ENCODE peak calls at places on chromosomes 11 and 22, in six cellular contexts. K is H9, R is bronchial epithelial cell, P is cardiac fibroblast, E is chondrocyte, H is IMR-90. S is an unnamed sample.

GRCh38 chr11:133163463-133164419 is 368.6 kb downstream of the OPCML start:
- DNase-seq in K (peak), R (peak), P (peak), E (no peak), H (peak), S (peak)

GRCh38 chr11:71341173-71341572 is 88.8 kb upstream of the SHANK2 start:
- DNase-seq in K (no peak), R (no peak), P (no peak), E (no peak), H (no peak), S (no peak)

GRCh38 chr11:114321621-114322257 is 25.5 kb downstream of the NNMT start:
- DNase-seq in K (no peak), R (peak), P (peak), E (no peak), H (peak), S (no peak)

GRCh38 chr11:126718319-126718718 is 282.3 kb downstream of the KIRREL3 start:
- DNase-seq in K (no peak), R (no peak), P (no peak), E (no peak), H (peak), S (no peak)

GRCh38 chr22:44180706-44181032 is at the start of gene PARVG:
- DNase-seq in K (peak), R (peak), P (no peak), E (no peak), H (no peak), S (no peak)

GRCh38 chr11:2827256-2827655 is 58.3 kb downstream of the CDKN1C start:
- DNase-seq in K (no peak), R (no peak), P (no peak), E (no peak), H (peak), S (no peak)

GRCh38 chr22:43420991-43421665 is 9.3 kb downstream of the MPPED1 start:
- DNase-seq in K (no peak), R (no peak), P (no peak), E (peak), H (no peak), S (no peak)

GRCh38 chr11:26323837-26324236 is 8.1 kb upstream of the ANO3 start:
- DNase-seq in K (no peak), R (no peak), P (no peak), E (no peak), H (no peak), S (no peak)

GRCh38 chr11:90197377-90197776 is 25.5 kb downstream of the CHORDC1 start:
- DNase-seq in K (no peak), R (no peak), P (no peak), E (no peak), H (no peak), S (no peak)

GRCh38 chr11:91773090-91773489 is 451.5 kb upstream of the FAT3 start:
- DNase-seq in K (peak), R (no peak), P (peak), E (no peak), H (no peak), S (no peak)

GRCh38 chr11:28107331-28107725 is 628 bp downstream of the KIF18A start:
- DNase-seq in K (no peak), R (peak), P (no peak), E (no peak), H (peak), S (peak)

GRCh38 chr11:4094348-4095291 is at the start of gene RRM1:
- DNase-seq in K (peak), R (peak), P (peak), E (peak), H (peak), S (peak)

GRCh38 chr22:38267086-38267485 is 5.7 kb downstream of the TMEM184B start:
- DNase-seq in K (peak), R (no peak), P (peak), E (no peak), H (peak), S (no peak)

GRCh38 chr11:27807594-27807993 is 107.3 kb upstream of the BDNF start:
- DNase-seq in K (no peak), R (no peak), P (peak), E (no peak), H (peak), S (no peak)

GRCh38 chr22:17131686-17132085 is 10.5 kb upstream of the TMEM121B start:
- DNase-seq in K (no peak), R (no peak), P (no peak), E (peak), H (no peak), S (no peak)
- TF ChIP-seq CTCF in K (peak), R (no peak), P (no peak), E (no peak), H (no peak), S (no peak)

GRCh38 chr11:103842191-103842590 is 194.2 kb upstream of the DDI1 start:
- DNase-seq in K (no peak), R (no peak), P (peak), E (no peak), H (no peak), S (no peak)

GRCh38 chr11:103844327-103845215 is 191.9 kb upstream of the DDI1 start:
- DNase-seq in K (no peak), R (no peak), P (no peak), E (no peak), H (no peak), S (no peak)

GRCh38 chr11:103845331-103845730 is 191.1 kb upstream of the DDI1 start:
- DNase-seq in K (no peak), R (no peak), P (peak), E (no peak), H (no peak), S (no peak)

GRCh38 chr11:103842795-103843194 is 193.6 kb upstream of the DDI1 start:
- DNase-seq in K (no peak), R (no peak), P (peak), E (no peak), H (peak), S (no peak)
- TF ChIP-seq CTCF in K (no peak), R (no peak), P (no peak), E (no peak), H (no peak), S (no peak)

DNA sequence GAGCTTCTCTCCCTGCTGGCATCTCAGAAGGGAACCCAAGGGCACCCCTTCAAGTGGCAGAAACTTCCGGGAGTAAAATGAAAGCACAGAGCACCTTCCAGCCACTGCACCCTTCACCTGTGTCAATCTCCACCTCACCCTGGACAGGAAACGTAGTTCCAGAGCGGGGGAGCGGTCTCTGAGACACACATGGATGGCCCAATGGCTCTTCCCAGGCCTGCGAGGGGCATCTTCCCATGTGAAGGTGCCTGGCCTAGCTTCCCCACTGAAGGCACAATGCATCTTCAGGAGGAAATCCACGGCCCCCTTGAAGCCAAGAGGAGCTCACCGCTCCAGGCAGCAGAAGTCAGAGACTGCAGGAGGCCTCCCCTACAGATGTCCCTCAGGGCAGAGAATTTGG is 234.2 kb downstream of the BRD1 start:
- DNase-seq in K (no peak), R (no peak), P (no peak), E (no peak), H (no peak), S (no peak)
- TF ChIP-seq CTCF in K (no peak), R (no peak), P (no peak), E (no peak), H (no peak), S (no peak)

DNA sequence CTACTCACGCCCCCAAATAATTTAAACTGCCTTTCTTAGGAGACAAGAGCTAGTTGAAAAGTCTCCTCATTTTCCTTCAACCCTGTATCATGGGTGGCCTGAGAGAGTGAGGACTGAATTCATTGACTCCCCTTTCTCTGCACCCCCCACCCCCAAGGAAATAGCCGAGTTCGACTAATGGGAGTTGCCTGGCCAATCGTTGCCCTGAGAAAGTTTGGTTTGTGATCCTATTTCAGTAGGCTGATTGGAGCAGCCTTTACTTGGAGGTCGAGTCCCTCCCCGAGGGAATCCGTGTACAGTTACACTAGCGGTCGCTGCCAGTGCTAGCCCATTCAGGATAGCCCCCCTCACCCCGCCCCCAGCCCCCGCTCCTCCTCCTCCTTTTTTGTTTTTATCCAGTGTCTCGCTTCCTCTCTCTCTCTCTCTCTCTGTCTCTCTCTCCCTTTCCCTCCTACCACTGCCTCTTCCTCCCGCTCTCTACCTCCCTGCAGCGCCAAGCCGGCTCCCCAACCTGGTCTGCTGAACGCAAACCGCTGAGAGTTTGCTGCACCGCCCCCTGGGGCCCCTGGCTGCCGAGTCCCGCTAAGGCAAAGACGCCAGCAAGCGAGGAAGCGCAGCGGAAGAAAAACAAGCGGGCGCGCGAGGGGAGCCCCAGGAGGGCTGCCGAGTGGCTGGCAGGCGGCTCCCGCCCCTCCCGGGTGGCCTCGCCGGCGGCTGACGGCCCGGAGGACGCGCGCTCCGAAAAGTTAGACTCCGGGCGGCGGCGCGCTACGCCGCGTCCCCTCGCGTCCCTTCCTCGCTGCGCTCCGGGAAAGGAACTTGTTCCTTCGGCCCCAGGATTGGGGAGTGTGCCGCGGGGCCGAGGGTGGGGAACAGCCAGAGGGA is at the start of gene GRAMD1B:
- DNase-seq in K (peak), R (peak), P (peak), E (peak), H (peak), S (peak)
- TF ChIP-seq CTCF in K (no peak), R (peak), P (peak), E (peak), H (peak), S (no peak)